ENCODE peak calls at places on chromosome 4, in five cellular contexts. Q, G, B, V and T are unnamed samples.

GRCh38 chr4:103052779-103053178 is 23.8 kb downstream of the SLC9B2 start:
- DNase-seq in Q (no peak), G (no peak), B (no peak), V (no peak), T (no peak)

GRCh38 chr4:124432500-124432899 is 280.0 kb downstream of the ANKRD50 start:
- DNase-seq in Q (no peak), G (peak), B (peak), V (no peak), T (peak)

GRCh38 chr4:169099775-169100180 is 89.7 kb upstream of the CBR4 start:
- DNase-seq in Q (no peak), G (no peak), B (no peak), V (no peak), T (peak)

GRCh38 chr4:180923476-180923875 is 1319.7 kb upstream of the TENM3 start:
- DNase-seq in Q (no peak), G (peak), B (peak), V (no peak), T (peak)

GRCh38 chr4:54526560-54526959 is 131.2 kb upstream of the KIT start:
- DNase-seq in Q (no peak), G (no peak), B (no peak), V (no peak), T (no peak)

GRCh38 chr4:77600521-77601451 is 4.8 kb upstream of the CXCL13 start:
- DNase-seq in Q (no peak), G (peak), B (peak), V (no peak), T (peak)

GRCh38 chr4:138188406-138189084 is 53.6 kb downstream of the SLC7A11 start:
- DNase-seq in Q (no peak), G (peak), B (peak), V (no peak), T (no peak)

GRCh38 chr4:93791570-93792195 is 36.9 kb upstream of the ATOH1 start:
- DNase-seq in Q (no peak), G (peak), B (peak), V (no peak), T (peak)

GRCh38 chr4:1347410-1347864 is 429 bp downstream of the UVSSA start:
- DNase-seq in Q (peak), G (peak), B (peak), V (peak), T (peak)

GRCh38 chr4:91198951-91199350 is 1071.8 kb downstream of the CCSER1 start:
- DNase-seq in Q (no peak), G (no peak), B (no peak), V (no peak), T (peak)

GRCh38 chr4:8410641-8411271 is 29.8 kb downstream of the ACOX3 start:
- DNase-seq in Q (peak), G (peak), B (peak), V (no peak), T (peak)

GRCh38 chr4:139246166-139246565 is 33.9 kb downstream of the MGARP start:
- DNase-seq in Q (no peak), G (no peak), B (no peak), V (no peak), T (no peak)

GRCh38 chr4:104490096-104490769 is 4.5 kb downstream of the CXXC4 start:
- DNase-seq in Q (no peak), G (no peak), B (no peak), V (no peak), T (no peak)

GRCh38 chr4:21514022-21514421 is 434.6 kb downstream of the KCNIP4 start:
- DNase-seq in Q (no peak), G (no peak), B (no peak), V (no peak), T (no peak)

GRCh38 chr4:103067841-103068547 is 8.6 kb downstream of the SLC9B2 start:
- DNase-seq in Q (no peak), G (peak), B (peak), V (no peak), T (no peak)

GRCh38 chr4:7766661-7767345 is 172.9 kb downstream of the AFAP1 start:
- DNase-seq in Q (peak), G (no peak), B (no peak), V (no peak), T (no peak)

GRCh38 chr4:94577136-94577535 is 125.4 kb downstream of the PDLIM5 start:
- DNase-seq in Q (peak), G (no peak), B (no peak), V (no peak), T (peak)

GRCh38 chr4:978957-979701 is 5.8 kb upstream of the DGKQ start:
- DNase-seq in Q (no peak), G (peak), B (peak), V (no peak), T (peak)

GRCh38 chr4:14726441-14727405 is 275.6 kb upstream of the CPEB2 start:
- DNase-seq in Q (no peak), G (peak), B (peak), V (no peak), T (peak)

GRCh38 chr4:45679411-45679810 is 444.4 kb downstream of the GABRG1 start:
- DNase-seq in Q (no peak), G (no peak), B (no peak), V (no peak), T (no peak)

GRCh38 chr4:101022151-101023024 is 324.9 kb downstream of the PPP3CA start:
- DNase-seq in Q (no peak), G (no peak), B (no peak), V (no peak), T (peak)

GRCh38 chr4:19983072-19983471 is 268.6 kb upstream of the SLIT2 start:
- DNase-seq in Q (no peak), G (peak), B (peak), V (no peak), T (peak)

GRCh38 chr4:24544208-24544607 is 40.1 kb downstream of the DHX15 start:
- DNase-seq in Q (no peak), G (no peak), B (no peak), V (no peak), T (peak)

GRCh38 chr4:184451726-184452125 is 22.6 kb downstream of the IRF2 start:
- DNase-seq in Q (no peak), G (no peak), B (no peak), V (no peak), T (no peak)

GRCh38 chr4:169902658-169903345 is 123.4 kb downstream of the MFAP3L start:
- DNase-seq in Q (no peak), G (no peak), B (no peak), V (no peak), T (no peak)

DNA sequence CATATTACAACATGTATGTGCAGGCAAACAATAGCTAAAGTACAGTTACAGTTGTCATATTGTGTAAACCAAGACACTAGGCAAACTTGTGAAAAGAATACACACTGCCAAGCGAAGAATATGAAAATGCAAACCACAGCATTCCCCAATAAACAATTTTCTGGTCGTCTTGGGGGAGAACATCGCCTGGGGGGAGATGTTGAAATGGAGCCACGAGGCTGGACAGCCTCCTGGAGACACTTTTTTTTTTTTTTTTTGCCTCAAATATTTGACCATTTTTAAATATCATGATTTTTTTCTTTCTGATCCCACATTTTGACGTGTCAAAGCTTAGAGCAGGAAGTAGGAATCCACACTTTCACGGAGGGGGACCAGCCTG is 51.7 kb upstream of the PDLIM3 start:
- DNase-seq in Q (no peak), G (no peak), B (no peak), V (no peak), T (no peak)
- H3K4me3 ChIP-seq in Q (no peak), G (no peak), B (no peak), V (no peak), T (peak)

DNA sequence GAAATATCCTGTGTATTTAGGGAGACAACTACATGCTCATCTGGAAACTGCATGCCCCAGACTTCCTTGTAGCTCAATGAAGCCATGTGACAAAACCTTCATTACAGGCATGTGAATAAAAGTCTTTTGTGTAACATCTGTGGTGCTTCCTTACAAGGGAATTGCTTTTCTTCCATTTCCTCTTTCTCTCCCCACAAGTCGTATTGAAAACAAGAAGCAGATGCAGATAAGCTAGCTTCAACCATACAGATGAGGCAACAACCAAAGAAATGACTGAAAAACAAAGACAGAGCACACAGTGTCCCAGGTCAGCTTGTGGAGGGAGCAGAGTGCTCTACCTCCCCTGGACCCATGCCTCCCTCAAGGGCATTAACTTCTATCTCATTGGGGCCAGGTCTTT is 115.8 kb upstream of the INPP4B start:
- DNase-seq in Q (no peak), G (no peak), B (no peak), V (no peak), T (no peak)
- H3K4me3 ChIP-seq in Q (no peak), G (no peak), B (no peak), V (no peak), T (no peak)

GRCh38 chr4:2462992-2463762 is 5.7 kb upstream of the RNF4 start:
- DNase-seq in Q (no peak), G (no peak), B (no peak), V (no peak), T (no peak)
- H3K4me3 ChIP-seq in Q (peak), G (peak), B (peak), V (peak), T (peak)

GRCh38 chr4:113759696-113760093 is 1.8 kb downstream of the CAMK2D start:
- DNase-seq in Q (no peak), G (no peak), B (no peak), V (no peak), T (no peak)
- H3K4me3 ChIP-seq in Q (peak), G (peak), B (peak), V (peak), T (peak)

GRCh38 chr4:80592950-80593349 is 257.4 kb downstream of the CFAP299 start:
- DNase-seq in Q (no peak), G (peak), B (no peak), V (no peak), T (peak)

GRCh38 chr4:80586716-80587115 is 251.2 kb downstream of the CFAP299 start:
- DNase-seq in Q (no peak), G (peak), B (peak), V (no peak), T (no peak)

DNA sequence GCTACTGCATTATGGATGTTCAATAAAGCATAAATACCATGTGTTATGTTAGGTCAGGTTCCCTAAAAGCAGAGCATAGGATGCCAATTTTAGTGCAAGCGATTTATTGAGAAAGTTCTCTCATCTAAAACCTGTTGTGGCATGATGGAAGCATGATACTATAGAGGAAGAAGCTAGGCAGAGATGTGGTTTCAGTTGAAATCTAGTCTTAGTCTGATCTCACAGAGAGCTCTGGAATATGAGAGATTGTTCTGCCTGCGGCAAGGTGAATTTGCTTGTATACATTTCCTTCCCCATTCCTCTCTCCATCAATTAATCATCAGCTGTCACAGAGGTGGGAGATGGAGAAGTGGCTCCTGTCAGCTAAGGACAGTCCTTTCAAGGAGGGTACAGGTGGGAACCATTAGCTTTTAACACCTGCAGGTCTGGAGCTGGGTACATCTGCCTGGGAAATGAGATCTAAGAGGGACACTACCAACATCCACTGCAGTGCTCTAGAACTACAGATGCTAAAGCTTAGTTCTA is 252.4 kb downstream of the CFAP299 start:
- DNase-seq in Q (no peak), G (peak), B (peak), V (no peak), T (no peak)
- H3K4me3 ChIP-seq in Q (no peak), G (no peak), B (no peak), V (no peak), T (no peak)

DNA sequence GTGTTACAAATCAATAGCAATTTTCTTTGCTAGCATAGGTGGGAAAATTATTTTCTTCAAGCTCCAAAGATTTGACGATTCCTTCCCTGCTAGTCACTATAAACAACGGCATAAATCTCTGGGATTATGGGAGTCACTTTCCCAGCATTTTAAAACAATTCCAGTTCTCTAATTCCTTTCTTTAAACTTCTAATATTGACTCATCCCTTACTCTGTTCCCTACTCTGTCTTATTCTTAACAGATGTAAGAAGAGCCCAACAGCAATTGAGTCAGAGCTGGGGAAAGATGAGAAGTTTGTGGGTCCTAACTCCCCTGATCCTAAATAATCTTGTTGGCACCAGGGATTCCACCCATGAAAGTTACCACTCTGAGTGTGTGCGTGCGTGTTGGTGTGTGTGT is 47.4 kb upstream of the IL21 start:
- DNase-seq in Q (no peak), G (peak), B (peak), V (no peak), T (peak)
- H3K4me3 ChIP-seq in Q (no peak), G (no peak), B (no peak), V (no peak), T (no peak)

GRCh38 chr4:48169636-48170035 is 35.6 kb upstream of the TXK start:
- DNase-seq in Q (no peak), G (no peak), B (no peak), V (no peak), T (no peak)

GRCh38 chr4:48175806-48176205 is 41.8 kb upstream of the TXK start:
- DNase-seq in Q (no peak), G (peak), B (peak), V (no peak), T (peak)

GRCh38 chr4:48175328-48175727 is 41.3 kb upstream of the TXK start:
- DNase-seq in Q (no peak), G (no peak), B (no peak), V (no peak), T (no peak)

GRCh38 chr4:48178931-48179330 is 44.9 kb upstream of the TXK start:
- DNase-seq in Q (no peak), G (no peak), B (no peak), V (no peak), T (no peak)

GRCh38 chr4:48173055-48173991 is 39.3 kb upstream of the TXK start:
- DNase-seq in Q (no peak), G (peak), B (peak), V (no peak), T (peak)
- H3K4me3 ChIP-seq in Q (no peak), G (no peak), B (no peak), V (no peak), T (no peak)

GRCh38 chr4:174212061-174212460 is 71.4 kb downstream of the FBXO8 start:
- DNase-seq in Q (no peak), G (no peak), B (no peak), V (no peak), T (no peak)

GRCh38 chr4:174211611-174212044 is 71.8 kb downstream of the FBXO8 start:
- DNase-seq in Q (no peak), G (no peak), B (no peak), V (no peak), T (no peak)

GRCh38 chr4:174215055-174215454 is 68.4 kb downstream of the FBXO8 start:
- DNase-seq in Q (no peak), G (no peak), B (no peak), V (no peak), T (no peak)

GRCh38 chr4:174214102-174214878 is 69.2 kb downstream of the FBXO8 start:
- DNase-seq in Q (no peak), G (peak), B (no peak), V (no peak), T (no peak)

GRCh38 chr4:174213734-174214101 is 69.7 kb downstream of the FBXO8 start:
- DNase-seq in Q (no peak), G (no peak), B (no peak), V (no peak), T (no peak)
- H3K4me3 ChIP-seq in Q (peak), G (no peak), B (peak), V (peak), T (no peak)